ENCODE peak calls at places on chromosomes 7 and 10, in six cellular contexts. T, E, J, P, N and L are unnamed samples.

GRCh38 chr7:117137868-117138267 is 184.6 kb downstream of the ST7 start:
- DNase-seq in T (no peak), E (no peak), J (no peak), P (no peak), N (no peak), L (no peak)

GRCh38 chr7:66597472-66597871 is 31.2 kb upstream of the KCTD7 start:
- DNase-seq in T (no peak), E (no peak), J (no peak), P (no peak), N (no peak), L (no peak)

GRCh38 chr7:75732016-75732521 is 6.7 kb downstream of the HIP1 start:
- DNase-seq in T (no peak), E (peak), J (no peak), P (no peak), N (no peak), L (no peak)

GRCh38 chr10:21744223-21744622 is 210.2 kb downstream of the MLLT10 start:
- DNase-seq in T (no peak), E (no peak), J (no peak), P (no peak), N (no peak), L (no peak)

GRCh38 chr10:91536101-91536500 is 96.8 kb downstream of the PPP1R3C start:
- DNase-seq in T (no peak), E (no peak), J (no peak), P (peak), N (no peak), L (no peak)

GRCh38 chr7:93765475-93765874 is 125.1 kb downstream of the TFPI2 start:
- DNase-seq in T (no peak), E (no peak), J (no peak), P (no peak), N (no peak), L (no peak)

GRCh38 chr10:6062101-6062771 is at the start of gene IL2RA:
- DNase-seq in T (no peak), E (no peak), J (peak), P (no peak), N (no peak), L (no peak)

GRCh38 chr7:105673367-105674188 is 92.3 kb upstream of the EFCAB10 start:
- DNase-seq in T (no peak), E (no peak), J (no peak), P (no peak), N (no peak), L (no peak)

GRCh38 chr10:52951819-52952218 is 179.2 kb upstream of the MBL2 start:
- DNase-seq in T (peak), E (peak), J (peak), P (peak), N (peak), L (peak)

GRCh38 chr7:68421712-68422111 is 1176.6 kb upstream of the AUTS2 start:
- DNase-seq in T (no peak), E (no peak), J (no peak), P (no peak), N (no peak), L (no peak)

GRCh38 chr10:129441391-129442009 is 25.5 kb upstream of the MGMT start:
- DNase-seq in T (no peak), E (no peak), J (no peak), P (no peak), N (no peak), L (peak)

GRCh38 chr7:132080967-132081668 is 495.2 kb downstream of the PLXNA4 start:
- DNase-seq in T (no peak), E (no peak), J (no peak), P (peak), N (no peak), L (no peak)

GRCh38 chr7:86848226-86848625 is 204.5 kb downstream of the GRM3 start:
- DNase-seq in T (no peak), E (no peak), J (no peak), P (no peak), N (no peak), L (no peak)

GRCh38 chr7:42125321-42125720 is 111.7 kb downstream of the GLI3 start:
- DNase-seq in T (peak), E (no peak), J (no peak), P (no peak), N (no peak), L (peak)

GRCh38 chr10:62811159-62811875 is 4.8 kb downstream of the EGR2 start:
- DNase-seq in T (no peak), E (no peak), J (no peak), P (no peak), N (no peak), L (no peak)

GRCh38 chr10:116690356-116691078 is 51.8 kb downstream of the HSPA12A start:
- DNase-seq in T (no peak), E (peak), J (peak), P (peak), N (peak), L (peak)

GRCh38 chr7:120988591-120989299 is at the start of gene CPED1:
- DNase-seq in T (peak), E (peak), J (peak), P (peak), N (peak), L (peak)

GRCh38 chr10:96960872-96961271 is 128.8 kb downstream of the LCOR start:
- DNase-seq in T (no peak), E (no peak), J (no peak), P (peak), N (no peak), L (no peak)

GRCh38 chr7:99762680-99763327 is 21.2 kb downstream of the CYP3A4 start:
- DNase-seq in T (no peak), E (no peak), J (no peak), P (peak), N (no peak), L (no peak)

GRCh38 chr7:19116121-19117080 is 1.0 kb downstream of the TWIST1 start:
- DNase-seq in T (peak), E (peak), J (peak), P (peak), N (peak), L (peak)

GRCh38 chr10:22599048-22599561 is 115.3 kb downstream of the PIP4K2A start:
- DNase-seq in T (no peak), E (peak), J (no peak), P (peak), N (no peak), L (no peak)

GRCh38 chr10:50653142-50653541 is 29.4 kb upstream of the SGMS1 start:
- DNase-seq in T (no peak), E (peak), J (no peak), P (peak), N (no peak), L (no peak)

GRCh38 chr10:78627254-78627795 is 441.4 kb upstream of the ZMIZ1 start:
- DNase-seq in T (no peak), E (no peak), J (no peak), P (no peak), N (no peak), L (no peak)

GRCh38 chr7:27616186-27616491 is 46.5 kb downstream of the HIBADH start:
- DNase-seq in T (no peak), E (no peak), J (no peak), P (no peak), N (no peak), L (no peak)

GRCh38 chr7:99498546-99498944 is 1.5 kb downstream of the ZNF394 start:
- DNase-seq in T (no peak), E (no peak), J (no peak), P (no peak), N (no peak), L (no peak)

GRCh38 chr7:73894851-73895441 is 34.0 kb downstream of the TMEM270 start:
- DNase-seq in T (no peak), E (peak), J (no peak), P (peak), N (no peak), L (peak)

GRCh38 chr7:12127490-12127889 is 83.6 kb upstream of the TMEM106B start:
- DNase-seq in T (no peak), E (no peak), J (no peak), P (no peak), N (no peak), L (no peak)

DNA sequence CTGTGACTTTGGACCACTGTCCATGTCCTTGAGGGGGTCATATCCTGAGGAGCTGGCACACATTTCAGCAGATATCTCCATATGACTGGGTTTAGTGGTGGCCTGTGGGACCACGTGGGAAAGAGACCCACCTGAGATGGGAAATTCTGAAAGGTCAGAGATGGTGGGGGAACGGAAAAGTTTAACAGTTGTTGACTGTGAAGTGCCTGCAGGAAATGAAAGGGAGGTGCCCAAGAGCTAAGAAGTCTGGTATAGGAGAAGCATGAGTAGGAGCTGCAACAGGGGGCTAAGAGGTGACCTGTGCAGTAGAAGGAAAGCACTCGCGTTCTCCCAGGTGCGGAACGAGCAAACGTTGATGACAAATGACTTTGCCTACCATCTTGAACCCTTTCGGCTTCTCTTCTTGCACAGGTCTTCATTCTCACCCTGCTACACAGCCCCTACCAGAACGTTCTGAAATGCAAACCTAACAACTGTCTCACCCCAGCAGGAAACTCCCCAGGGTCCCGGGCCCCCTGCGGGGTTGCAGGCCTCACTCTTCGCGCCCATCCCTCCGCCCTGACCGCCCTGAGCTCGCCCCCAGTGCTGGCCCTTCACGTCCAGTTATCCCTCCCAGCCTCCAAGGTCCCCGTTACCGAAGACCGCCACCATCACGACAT is 9.8 kb upstream of the FXYD4 start:
- DNase-seq in T (no peak), E (no peak), J (no peak), P (no peak), N (no peak), L (no peak)
- H4K8ac ChIP-seq in T (peak), E (peak), J (no peak), P (peak), N (peak), L (peak)

GRCh38 chr10:61757525-61758397 is 95.0 kb downstream of the CABCOCO1 start:
- DNase-seq in T (no peak), E (peak), J (no peak), P (peak), N (no peak), L (no peak)
- H4K8ac ChIP-seq in T (no peak), E (peak), J (no peak), P (peak), N (no peak), L (no peak)

GRCh38 chr10:122162566-122163181 is 108.4 kb upstream of the BTBD16 start:
- DNase-seq in T (peak), E (peak), J (no peak), P (no peak), N (no peak), L (no peak)
- H4K8ac ChIP-seq in T (no peak), E (peak), J (no peak), P (no peak), N (peak), L (no peak)

DNA sequence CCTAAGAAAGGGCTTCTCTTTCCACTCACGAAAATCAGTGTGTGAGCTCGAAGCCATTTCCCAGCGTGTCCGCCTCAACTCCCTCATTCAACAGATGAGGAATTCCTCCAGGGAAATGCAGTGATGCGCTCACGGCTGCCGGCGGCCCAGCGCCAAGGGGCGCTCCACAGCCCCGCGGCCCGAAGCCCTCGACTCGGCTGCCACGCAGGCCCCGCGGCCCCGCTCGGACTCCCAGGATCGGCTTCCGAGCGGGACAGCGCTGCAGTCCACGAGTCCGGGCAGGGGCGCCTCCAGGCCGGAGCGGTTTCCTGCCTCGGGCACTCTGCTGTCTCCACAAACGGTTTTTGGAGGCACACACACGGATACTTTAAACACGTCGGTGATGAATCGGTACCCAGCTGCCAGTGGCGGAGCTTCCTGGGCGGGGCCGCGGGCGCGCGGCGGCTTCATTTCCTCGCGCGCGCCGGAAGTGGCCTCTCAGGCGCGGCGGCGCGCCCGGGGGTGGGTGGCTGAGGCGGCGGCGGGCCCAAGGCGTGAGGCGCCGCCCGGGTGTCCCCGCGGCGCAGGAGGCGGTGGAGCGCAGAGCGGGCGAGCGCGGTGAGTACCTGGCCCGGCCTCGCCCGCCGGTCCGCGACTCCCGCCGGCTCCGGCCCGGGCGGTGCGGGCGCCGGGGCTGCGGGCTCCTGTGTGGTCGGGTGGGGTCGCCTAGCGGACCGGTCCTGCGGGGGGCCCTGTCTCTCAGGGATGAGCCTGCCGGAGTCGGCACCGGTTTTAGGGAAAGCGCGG is at the start of gene CSGALNACT2:
- DNase-seq in T (peak), E (peak), J (peak), P (peak), N (peak), L (peak)
- H4K8ac ChIP-seq in T (no peak), E (peak), J (no peak), P (peak), N (peak), L (no peak)